ENCODE peak calls at places on chromosome 1, in six cellular contexts. One of them, this sample, is unnamed. For H3K4me1, the result is how much of the 10 kb centered on the place peaks cover.

GRCh38 chr1:228085287-228085926 is 2.9 kb downstream of the ARF1 start:
- DNase-seq in psoas muscle: peak
- DNase-seq in mammary epithelial cell: peak
- DNase-seq in adrenal gland: peak
- DNase-seq in CD8-positive, alpha-beta T cell: no peak
- DNase-seq in heart right ventricle: no peak
- DNase-seq in this sample: no peak

GRCh38 chr1:9700340-9700739 is 48.8 kb downstream of the PIK3CD start:
- DNase-seq in psoas muscle: no peak
- DNase-seq in mammary epithelial cell: peak
- DNase-seq in adrenal gland: no peak
- DNase-seq in CD8-positive, alpha-beta T cell: no peak
- DNase-seq in heart right ventricle: no peak
- DNase-seq in this sample: no peak

GRCh38 chr1:119818181-119818580 is 6.9 kb upstream of the REG4 start:
- DNase-seq in psoas muscle: no peak
- DNase-seq in mammary epithelial cell: no peak
- DNase-seq in adrenal gland: no peak
- DNase-seq in CD8-positive, alpha-beta T cell: no peak
- DNase-seq in heart right ventricle: no peak
- DNase-seq in this sample: no peak

GRCh38 chr1:50251592-50252165 is 143.0 kb downstream of the ELAVL4 start:
- DNase-seq in psoas muscle: no peak
- DNase-seq in mammary epithelial cell: no peak
- DNase-seq in adrenal gland: no peak
- DNase-seq in CD8-positive, alpha-beta T cell: no peak
- DNase-seq in heart right ventricle: no peak
- DNase-seq in this sample: no peak

GRCh38 chr1:11215018-11216005 is 26.2 kb downstream of the ANGPTL7 start:
- DNase-seq in psoas muscle: no peak
- DNase-seq in mammary epithelial cell: no peak
- DNase-seq in adrenal gland: no peak
- DNase-seq in CD8-positive, alpha-beta T cell: no peak
- DNase-seq in heart right ventricle: no peak
- DNase-seq in this sample: no peak

GRCh38 chr1:110152133-110152785 is 2.0 kb downstream of the SLC6A17 start:
- DNase-seq in psoas muscle: no peak
- DNase-seq in mammary epithelial cell: peak
- DNase-seq in adrenal gland: no peak
- DNase-seq in CD8-positive, alpha-beta T cell: no peak
- DNase-seq in heart right ventricle: no peak
- DNase-seq in this sample: no peak

GRCh38 chr1:157107702-157108101 is 8.1 kb upstream of the ETV3L start:
- DNase-seq in psoas muscle: no peak
- DNase-seq in mammary epithelial cell: no peak
- DNase-seq in adrenal gland: no peak
- DNase-seq in CD8-positive, alpha-beta T cell: no peak
- DNase-seq in heart right ventricle: no peak
- DNase-seq in this sample: no peak

GRCh38 chr1:53292690-53293089 is 35.2 kb downstream of the LRP8 start:
- DNase-seq in psoas muscle: no peak
- DNase-seq in mammary epithelial cell: no peak
- DNase-seq in adrenal gland: no peak
- DNase-seq in CD8-positive, alpha-beta T cell: no peak
- DNase-seq in heart right ventricle: no peak
- DNase-seq in this sample: no peak

DNA sequence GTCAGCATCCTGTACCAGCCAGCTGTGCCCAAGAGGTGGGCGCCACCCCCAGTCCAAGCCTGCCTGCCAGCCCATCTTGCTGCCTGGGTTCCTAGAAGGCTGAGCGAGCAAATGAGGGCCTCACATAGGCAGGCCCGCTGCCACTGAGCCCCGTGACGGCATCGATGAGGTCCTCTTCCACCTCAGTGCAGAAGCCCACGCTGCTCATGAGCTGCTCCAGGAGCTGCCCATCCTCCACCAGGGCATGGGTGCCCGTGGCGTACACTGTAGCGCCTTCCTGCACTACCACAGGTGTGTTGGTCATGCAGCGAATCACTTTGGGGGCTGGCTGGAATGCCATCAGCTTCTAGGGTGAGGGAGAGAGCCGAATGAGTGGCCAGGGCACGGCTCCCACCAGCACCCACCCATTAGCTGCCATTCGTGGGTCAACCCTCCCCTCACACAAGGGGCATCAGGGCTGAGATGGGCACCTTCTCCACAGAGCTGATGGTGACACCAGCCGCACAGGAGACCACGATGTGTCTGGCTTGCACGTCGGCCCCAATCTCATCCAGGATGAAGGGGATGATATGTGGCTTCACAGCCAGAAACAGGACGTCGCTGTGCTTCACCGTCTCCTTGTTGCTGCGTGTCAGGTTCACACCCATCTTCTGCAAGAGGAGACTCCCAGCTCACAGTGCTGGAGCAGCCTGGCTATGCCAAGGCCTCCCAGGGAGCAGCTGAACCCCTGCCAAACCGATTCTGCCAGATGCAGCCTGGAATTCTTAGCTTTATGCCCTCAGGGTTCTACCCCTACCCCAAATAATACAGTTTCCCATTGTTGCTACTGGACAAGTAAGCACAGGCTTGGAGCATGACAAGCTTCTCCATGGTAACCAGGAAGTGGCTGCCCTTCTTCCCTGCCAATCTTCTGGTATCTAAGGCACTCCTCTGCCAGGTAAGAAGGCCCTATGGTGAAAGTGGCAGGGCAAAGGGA is 2.0 kb downstream of the PYCR2 start:
- DNase-seq in psoas muscle: no peak
- DNase-seq in mammary epithelial cell: peak
- DNase-seq in adrenal gland: no peak
- DNase-seq in CD8-positive, alpha-beta T cell: no peak
- DNase-seq in heart right ventricle: no peak
- DNase-seq in this sample: no peak
- H3K4me1 ChIP-seq in psoas muscle: under half
- H3K4me1 ChIP-seq in mammary epithelial cell: half or more
- H3K4me1 ChIP-seq in adrenal gland: under half
- H3K4me1 ChIP-seq in CD8-positive, alpha-beta T cell: half or more
- H3K4me1 ChIP-seq in heart right ventricle: under half
- H3K4me1 ChIP-seq in this sample: under half

GRCh38 chr1:218658899-218659298 is 313.8 kb downstream of the TGFB2 start:
- DNase-seq in psoas muscle: no peak
- DNase-seq in mammary epithelial cell: peak
- DNase-seq in adrenal gland: no peak
- DNase-seq in CD8-positive, alpha-beta T cell: no peak
- DNase-seq in heart right ventricle: no peak
- DNase-seq in this sample: no peak

GRCh38 chr1:218659911-218660677 is 315.0 kb downstream of the TGFB2 start:
- DNase-seq in psoas muscle: no peak
- DNase-seq in mammary epithelial cell: no peak
- DNase-seq in adrenal gland: no peak
- DNase-seq in CD8-positive, alpha-beta T cell: no peak
- DNase-seq in heart right ventricle: no peak
- DNase-seq in this sample: no peak

GRCh38 chr1:218656301-218657037 is 311.3 kb downstream of the TGFB2 start:
- DNase-seq in psoas muscle: no peak
- DNase-seq in mammary epithelial cell: no peak
- DNase-seq in adrenal gland: no peak
- DNase-seq in CD8-positive, alpha-beta T cell: no peak
- DNase-seq in heart right ventricle: no peak
- DNase-seq in this sample: no peak

GRCh38 chr1:218660678-218661053 is 315.5 kb downstream of the TGFB2 start:
- DNase-seq in psoas muscle: no peak
- DNase-seq in mammary epithelial cell: peak
- DNase-seq in adrenal gland: no peak
- DNase-seq in CD8-positive, alpha-beta T cell: no peak
- DNase-seq in heart right ventricle: no peak
- DNase-seq in this sample: no peak

DNA sequence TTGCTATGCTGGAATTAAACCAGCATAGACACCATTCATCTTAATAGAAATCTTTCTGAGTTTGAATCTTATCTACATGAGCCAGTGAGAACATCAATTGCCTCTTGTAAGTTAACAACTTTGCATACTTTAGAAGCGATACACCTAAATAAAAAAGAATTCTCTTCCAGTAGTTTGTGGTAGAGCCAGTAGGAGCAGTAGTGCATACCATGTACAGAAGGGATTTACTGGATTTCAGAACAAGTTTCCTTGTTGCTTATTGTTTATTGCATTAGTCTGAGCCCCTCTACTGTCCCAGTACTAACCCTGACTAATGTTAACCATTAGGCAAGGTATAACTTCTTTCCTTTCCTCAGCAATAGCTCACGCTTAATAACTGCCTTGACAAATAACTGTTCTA is 313.2 kb downstream of the TGFB2 start:
- DNase-seq in psoas muscle: no peak
- DNase-seq in mammary epithelial cell: no peak
- DNase-seq in adrenal gland: no peak
- DNase-seq in CD8-positive, alpha-beta T cell: no peak
- DNase-seq in heart right ventricle: no peak
- DNase-seq in this sample: no peak
- TF ChIP-seq CTCF in psoas muscle: no peak
- TF ChIP-seq CTCF in mammary epithelial cell: no peak
- TF ChIP-seq CTCF in adrenal gland: no peak
- TF ChIP-seq CTCF in CD8-positive, alpha-beta T cell: no peak
- TF ChIP-seq CTCF in heart right ventricle: no peak
- TF ChIP-seq CTCF in this sample: no peak

GRCh38 chr1:182631954-182632353 is 27.8 kb upstream of the RGS16 start:
- DNase-seq in psoas muscle: no peak
- DNase-seq in mammary epithelial cell: no peak
- DNase-seq in adrenal gland: no peak
- DNase-seq in CD8-positive, alpha-beta T cell: no peak
- DNase-seq in heart right ventricle: no peak
- DNase-seq in this sample: no peak
- H3K4me1 ChIP-seq in psoas muscle: under half
- H3K4me1 ChIP-seq in mammary epithelial cell: under half
- H3K4me1 ChIP-seq in adrenal gland: under half
- H3K4me1 ChIP-seq in CD8-positive, alpha-beta T cell: under half
- H3K4me1 ChIP-seq in heart right ventricle: under half
- H3K4me1 ChIP-seq in this sample: under half

GRCh38 chr1:33036051-33036525 is 595 bp downstream of the AK2 start:
- DNase-seq in psoas muscle: no peak
- DNase-seq in mammary epithelial cell: peak
- DNase-seq in adrenal gland: no peak
- DNase-seq in CD8-positive, alpha-beta T cell: no peak
- DNase-seq in heart right ventricle: no peak
- DNase-seq in this sample: no peak

GRCh38 chr1:33039840-33040239 is 3.2 kb upstream of the AK2 start:
- DNase-seq in psoas muscle: no peak
- DNase-seq in mammary epithelial cell: no peak
- DNase-seq in adrenal gland: no peak
- DNase-seq in CD8-positive, alpha-beta T cell: no peak
- DNase-seq in heart right ventricle: no peak
- DNase-seq in this sample: no peak

GRCh38 chr1:33041026-33041425 is 4.3 kb upstream of the AK2 start:
- DNase-seq in psoas muscle: no peak
- DNase-seq in mammary epithelial cell: no peak
- DNase-seq in adrenal gland: no peak
- DNase-seq in CD8-positive, alpha-beta T cell: no peak
- DNase-seq in heart right ventricle: no peak
- DNase-seq in this sample: no peak

GRCh38 chr1:33032126-33032869 is 4.4 kb downstream of the AK2 start:
- DNase-seq in psoas muscle: no peak
- DNase-seq in mammary epithelial cell: no peak
- DNase-seq in adrenal gland: no peak
- DNase-seq in CD8-positive, alpha-beta T cell: no peak
- DNase-seq in heart right ventricle: no peak
- DNase-seq in this sample: no peak

GRCh38 chr1:33036526-33037503 is at the start of gene AK2:
- DNase-seq in psoas muscle: peak
- DNase-seq in mammary epithelial cell: peak
- DNase-seq in adrenal gland: peak
- DNase-seq in CD8-positive, alpha-beta T cell: peak
- DNase-seq in heart right ventricle: peak
- DNase-seq in this sample: peak
- TF ChIP-seq CTCF in psoas muscle: no peak
- TF ChIP-seq CTCF in mammary epithelial cell: no peak
- TF ChIP-seq CTCF in adrenal gland: no peak
- TF ChIP-seq CTCF in CD8-positive, alpha-beta T cell: no peak
- TF ChIP-seq CTCF in heart right ventricle: no peak
- TF ChIP-seq CTCF in this sample: no peak

GRCh38 chr1:154971341-154971998 is 923 bp upstream of the SHC1 start:
- DNase-seq in psoas muscle: no peak
- DNase-seq in mammary epithelial cell: peak
- DNase-seq in adrenal gland: peak
- DNase-seq in CD8-positive, alpha-beta T cell: no peak
- DNase-seq in heart right ventricle: no peak
- DNase-seq in this sample: peak
- H3K4me1 ChIP-seq in psoas muscle: half or more
- H3K4me1 ChIP-seq in mammary epithelial cell: under half
- H3K4me1 ChIP-seq in adrenal gland: half or more
- H3K4me1 ChIP-seq in CD8-positive, alpha-beta T cell: under half
- H3K4me1 ChIP-seq in heart right ventricle: half or more
- H3K4me1 ChIP-seq in this sample: half or more

GRCh38 chr1:69016468-69016867 is 519.6 kb upstream of the DEPDC1 start:
- DNase-seq in psoas muscle: no peak
- DNase-seq in mammary epithelial cell: no peak
- DNase-seq in adrenal gland: no peak
- DNase-seq in CD8-positive, alpha-beta T cell: no peak
- DNase-seq in heart right ventricle: no peak
- DNase-seq in this sample: no peak
- TF ChIP-seq CTCF in psoas muscle: no peak
- TF ChIP-seq CTCF in mammary epithelial cell: peak
- TF ChIP-seq CTCF in adrenal gland: no peak
- TF ChIP-seq CTCF in CD8-positive, alpha-beta T cell: no peak
- TF ChIP-seq CTCF in heart right ventricle: no peak
- TF ChIP-seq CTCF in this sample: no peak

DNA sequence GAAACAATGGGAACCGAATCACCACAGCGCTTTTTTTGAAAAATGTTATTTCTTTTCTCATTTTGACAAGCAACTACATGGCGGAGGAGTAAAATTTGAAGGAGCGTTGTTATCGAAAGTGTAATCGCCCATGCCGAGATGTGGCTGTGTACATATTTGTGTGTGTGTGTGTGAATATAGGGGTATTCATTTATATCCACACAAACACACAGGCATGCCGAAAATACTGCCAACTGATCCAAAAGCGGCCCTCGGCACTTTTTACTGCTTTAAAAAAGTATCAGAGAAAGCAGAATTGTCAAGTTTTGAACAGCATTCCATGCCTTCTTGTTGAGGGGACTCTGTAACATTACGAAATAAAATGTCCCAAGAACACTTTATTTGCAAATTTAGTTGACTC is 1.1 kb downstream of the PBX1 start:
- DNase-seq in psoas muscle: no peak
- DNase-seq in mammary epithelial cell: peak
- DNase-seq in adrenal gland: no peak
- DNase-seq in CD8-positive, alpha-beta T cell: no peak
- DNase-seq in heart right ventricle: no peak
- DNase-seq in this sample: no peak
- H3K4me1 ChIP-seq in psoas muscle: under half
- H3K4me1 ChIP-seq in mammary epithelial cell: under half
- H3K4me1 ChIP-seq in adrenal gland: under half
- H3K4me1 ChIP-seq in CD8-positive, alpha-beta T cell: under half
- H3K4me1 ChIP-seq in heart right ventricle: under half
- H3K4me1 ChIP-seq in this sample: under half

This sample was measured in right atrium auricular region.